ENCODE peak calls at places on chromosome 21, in six cellular contexts. One of them, this sample, is unnamed. For H3K4me1, the result is how much of the 10 kb centered on the place peaks cover.

GRCh38 chr21:39660191-39660590 is 47.5 kb downstream of the B3GALT5 start:
- DNase-seq in naive thymus-derived CD4-positive, alpha-beta T cell: no peak
- DNase-seq in heart left ventricle: peak
- DNase-seq in right cardiac atrium: peak
- DNase-seq in neural progenitor cell: no peak
- DNase-seq in kidney: no peak
- DNase-seq in this sample: no peak

GRCh38 chr21:16075594-16076282 is 346.0 kb downstream of the USP25 start:
- DNase-seq in neural progenitor cell: no peak
- DNase-seq in heart left ventricle: no peak
- DNase-seq in right cardiac atrium: no peak
- DNase-seq in naive thymus-derived CD4-positive, alpha-beta T cell: no peak
- DNase-seq in kidney: no peak
- DNase-seq in this sample: no peak

GRCh38 chr21:39082656-39083376 is 100.4 kb downstream of the PSMG1 start:
- DNase-seq in heart left ventricle: no peak
- DNase-seq in neural progenitor cell: peak
- DNase-seq in kidney: no peak
- DNase-seq in naive thymus-derived CD4-positive, alpha-beta T cell: no peak
- DNase-seq in right cardiac atrium: no peak
- DNase-seq in this sample: peak

GRCh38 chr21:14251336-14251735 is 35.4 kb downstream of the RBM11 start:
- DNase-seq in right cardiac atrium: no peak
- DNase-seq in neural progenitor cell: no peak
- DNase-seq in heart left ventricle: no peak
- DNase-seq in kidney: no peak
- DNase-seq in naive thymus-derived CD4-positive, alpha-beta T cell: no peak
- DNase-seq in this sample: no peak

GRCh38 chr21:14382835-14383595 is at the start of gene HSPA13:
- DNase-seq in right cardiac atrium: peak
- DNase-seq in heart left ventricle: peak
- DNase-seq in naive thymus-derived CD4-positive, alpha-beta T cell: peak
- DNase-seq in neural progenitor cell: peak
- DNase-seq in kidney: peak
- DNase-seq in this sample: peak

GRCh38 chr21:37675202-37675801 is 241.0 kb downstream of the KCNJ6 start:
- DNase-seq in naive thymus-derived CD4-positive, alpha-beta T cell: peak
- DNase-seq in kidney: peak
- DNase-seq in heart left ventricle: peak
- DNase-seq in right cardiac atrium: peak
- DNase-seq in neural progenitor cell: peak
- DNase-seq in this sample: no peak

GRCh38 chr21:22981819-22982218 is 1983.6 kb downstream of the NCAM2 start:
- DNase-seq in neural progenitor cell: no peak
- DNase-seq in heart left ventricle: no peak
- DNase-seq in naive thymus-derived CD4-positive, alpha-beta T cell: no peak
- DNase-seq in right cardiac atrium: no peak
- DNase-seq in kidney: no peak
- DNase-seq in this sample: no peak

GRCh38 chr21:38955495-38955894 is 149.8 kb downstream of the ETS2 start:
- DNase-seq in heart left ventricle: peak
- DNase-seq in right cardiac atrium: peak
- DNase-seq in neural progenitor cell: no peak
- DNase-seq in naive thymus-derived CD4-positive, alpha-beta T cell: no peak
- DNase-seq in kidney: no peak
- DNase-seq in this sample: peak

GRCh38 chr21:39142972-39143371 is 40.3 kb downstream of the PSMG1 start:
- DNase-seq in naive thymus-derived CD4-positive, alpha-beta T cell: no peak
- DNase-seq in kidney: no peak
- DNase-seq in neural progenitor cell: no peak
- DNase-seq in heart left ventricle: no peak
- DNase-seq in right cardiac atrium: no peak
- DNase-seq in this sample: no peak

GRCh38 chr21:15797577-15798363 is 68.0 kb downstream of the USP25 start:
- DNase-seq in right cardiac atrium: no peak
- DNase-seq in kidney: no peak
- DNase-seq in heart left ventricle: no peak
- DNase-seq in neural progenitor cell: peak
- DNase-seq in naive thymus-derived CD4-positive, alpha-beta T cell: no peak
- DNase-seq in this sample: no peak

GRCh38 chr21:37974081-37974480 is 57.8 kb upstream of the KCNJ6 start:
- DNase-seq in right cardiac atrium: no peak
- DNase-seq in neural progenitor cell: no peak
- DNase-seq in heart left ventricle: no peak
- DNase-seq in kidney: no peak
- DNase-seq in naive thymus-derived CD4-positive, alpha-beta T cell: no peak
- DNase-seq in this sample: peak

GRCh38 chr21:42088148-42088547 is 17.0 kb downstream of the UMODL1 start:
- DNase-seq in right cardiac atrium: no peak
- DNase-seq in neural progenitor cell: no peak
- DNase-seq in naive thymus-derived CD4-positive, alpha-beta T cell: no peak
- DNase-seq in kidney: peak
- DNase-seq in heart left ventricle: no peak
- DNase-seq in this sample: no peak

GRCh38 chr21:42089093-42089631 is 18.0 kb downstream of the UMODL1 start:
- DNase-seq in neural progenitor cell: no peak
- DNase-seq in kidney: no peak
- DNase-seq in heart left ventricle: no peak
- DNase-seq in naive thymus-derived CD4-positive, alpha-beta T cell: peak
- DNase-seq in right cardiac atrium: no peak
- DNase-seq in this sample: no peak

GRCh38 chr21:42091899-42092508 is 20.9 kb downstream of the UMODL1 start:
- DNase-seq in kidney: peak
- DNase-seq in right cardiac atrium: no peak
- DNase-seq in heart left ventricle: no peak
- DNase-seq in neural progenitor cell: peak
- DNase-seq in naive thymus-derived CD4-positive, alpha-beta T cell: no peak
- DNase-seq in this sample: no peak

GRCh38 chr21:42088658-42089057 is 17.5 kb downstream of the UMODL1 start:
- DNase-seq in heart left ventricle: no peak
- DNase-seq in neural progenitor cell: no peak
- DNase-seq in kidney: no peak
- DNase-seq in right cardiac atrium: no peak
- DNase-seq in naive thymus-derived CD4-positive, alpha-beta T cell: no peak
- DNase-seq in this sample: no peak

GRCh38 chr21:42089665-42090310 is 18.7 kb downstream of the UMODL1 start:
- DNase-seq in heart left ventricle: no peak
- DNase-seq in right cardiac atrium: no peak
- DNase-seq in kidney: no peak
- DNase-seq in neural progenitor cell: no peak
- DNase-seq in naive thymus-derived CD4-positive, alpha-beta T cell: no peak
- DNase-seq in this sample: no peak
- H3K4me3 ChIP-seq in heart left ventricle: no peak
- H3K4me3 ChIP-seq in right cardiac atrium: no peak
- H3K4me3 ChIP-seq in kidney: no peak
- H3K4me3 ChIP-seq in neural progenitor cell: no peak
- H3K4me3 ChIP-seq in naive thymus-derived CD4-positive, alpha-beta T cell: no peak
- H3K4me3 ChIP-seq in this sample: no peak

DNA sequence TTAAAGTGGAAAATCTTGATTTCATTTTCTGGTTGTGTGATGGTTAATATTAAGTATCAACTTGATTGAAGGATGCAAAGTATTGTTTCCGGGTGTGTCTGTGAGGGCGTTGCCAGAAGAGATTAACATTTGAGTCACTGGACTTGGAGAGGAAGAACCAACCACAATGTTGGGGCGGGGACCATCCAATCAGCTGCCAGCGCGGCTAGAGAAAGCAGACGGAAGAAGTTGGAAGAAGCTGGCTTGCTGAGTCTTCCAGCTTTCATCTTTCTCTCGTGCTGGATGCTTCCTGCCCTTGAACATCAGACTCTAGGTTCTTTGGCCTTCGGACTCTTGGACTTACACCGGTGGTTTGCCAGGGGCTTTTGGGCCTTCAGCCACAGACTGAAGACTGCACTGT is 832.6 kb upstream of the TMPRSS15 start:
- DNase-seq in right cardiac atrium: no peak
- DNase-seq in heart left ventricle: no peak
- DNase-seq in naive thymus-derived CD4-positive, alpha-beta T cell: no peak
- DNase-seq in neural progenitor cell: no peak
- DNase-seq in kidney: peak
- DNase-seq in this sample: no peak
- H3K4me1 ChIP-seq in right cardiac atrium: under half
- H3K4me1 ChIP-seq in heart left ventricle: under half
- H3K4me1 ChIP-seq in naive thymus-derived CD4-positive, alpha-beta T cell: under half
- H3K4me1 ChIP-seq in neural progenitor cell: under half
- H3K4me1 ChIP-seq in kidney: under half
- H3K4me1 ChIP-seq in this sample: under half

GRCh38 chr21:30326390-30326789 is 6.3 kb upstream of the KRTAP26-1 start:
- DNase-seq in neural progenitor cell: no peak
- DNase-seq in naive thymus-derived CD4-positive, alpha-beta T cell: no peak
- DNase-seq in heart left ventricle: no peak
- DNase-seq in kidney: no peak
- DNase-seq in right cardiac atrium: no peak
- DNase-seq in this sample: no peak

GRCh38 chr21:30329203-30329868 is 8.2 kb downstream of the KRTAP27-1 start:
- DNase-seq in naive thymus-derived CD4-positive, alpha-beta T cell: no peak
- DNase-seq in right cardiac atrium: no peak
- DNase-seq in neural progenitor cell: no peak
- DNase-seq in heart left ventricle: no peak
- DNase-seq in kidney: no peak
- DNase-seq in this sample: peak
- H3K4me3 ChIP-seq in naive thymus-derived CD4-positive, alpha-beta T cell: no peak
- H3K4me3 ChIP-seq in right cardiac atrium: no peak
- H3K4me3 ChIP-seq in neural progenitor cell: no peak
- H3K4me3 ChIP-seq in heart left ventricle: no peak
- H3K4me3 ChIP-seq in kidney: no peak
- H3K4me3 ChIP-seq in this sample: no peak

DNA sequence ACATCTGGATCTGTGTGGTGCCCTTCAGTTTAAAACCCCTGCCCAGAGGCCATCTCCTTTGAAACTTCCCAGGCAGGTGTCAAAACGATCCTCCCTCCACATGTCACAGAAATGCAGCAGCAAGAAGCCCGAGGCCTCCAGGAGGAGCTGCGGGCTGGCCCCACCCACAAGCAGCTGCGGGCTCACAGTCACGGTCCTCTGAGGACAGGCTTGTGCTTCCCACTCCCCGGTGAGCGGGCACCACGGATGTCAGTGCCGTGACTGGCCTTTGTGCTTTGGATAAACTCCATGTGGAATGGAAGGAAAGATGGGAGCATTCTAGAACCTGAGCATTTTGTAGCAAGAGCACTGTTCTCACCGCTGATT is 65.8 kb downstream of the SIK1 start:
- DNase-seq in right cardiac atrium: peak
- DNase-seq in kidney: no peak
- DNase-seq in heart left ventricle: peak
- DNase-seq in naive thymus-derived CD4-positive, alpha-beta T cell: peak
- DNase-seq in neural progenitor cell: no peak
- DNase-seq in this sample: peak
- H3K4me1 ChIP-seq in right cardiac atrium: under half
- H3K4me1 ChIP-seq in kidney: under half
- H3K4me1 ChIP-seq in heart left ventricle: under half
- H3K4me1 ChIP-seq in naive thymus-derived CD4-positive, alpha-beta T cell: under half
- H3K4me1 ChIP-seq in neural progenitor cell: under half
- H3K4me1 ChIP-seq in this sample: under half

GRCh38 chr21:31186916-31187315 is 148.6 kb upstream of the KRTAP19-8 start:
- DNase-seq in naive thymus-derived CD4-positive, alpha-beta T cell: peak
- DNase-seq in right cardiac atrium: no peak
- DNase-seq in heart left ventricle: no peak
- DNase-seq in kidney: no peak
- DNase-seq in neural progenitor cell: no peak
- DNase-seq in this sample: no peak
- H3K4me3 ChIP-seq in naive thymus-derived CD4-positive, alpha-beta T cell: peak
- H3K4me3 ChIP-seq in right cardiac atrium: no peak
- H3K4me3 ChIP-seq in heart left ventricle: no peak
- H3K4me3 ChIP-seq in kidney: no peak
- H3K4me3 ChIP-seq in neural progenitor cell: no peak
- H3K4me3 ChIP-seq in this sample: no peak

GRCh38 chr21:45830720-45831366 is 150.7 kb upstream of the COL6A1 start:
- DNase-seq in kidney: peak
- DNase-seq in naive thymus-derived CD4-positive, alpha-beta T cell: no peak
- DNase-seq in neural progenitor cell: no peak
- DNase-seq in right cardiac atrium: no peak
- DNase-seq in heart left ventricle: no peak
- DNase-seq in this sample: no peak
- H3K4me1 ChIP-seq in kidney: under half
- H3K4me1 ChIP-seq in naive thymus-derived CD4-positive, alpha-beta T cell: under half
- H3K4me1 ChIP-seq in neural progenitor cell: under half
- H3K4me1 ChIP-seq in right cardiac atrium: under half
- H3K4me1 ChIP-seq in heart left ventricle: under half
- H3K4me1 ChIP-seq in this sample: under half

GRCh38 chr21:32463889-32464300 is 51.4 kb downstream of the EVA1C start:
- DNase-seq in kidney: no peak
- DNase-seq in naive thymus-derived CD4-positive, alpha-beta T cell: no peak
- DNase-seq in neural progenitor cell: no peak
- DNase-seq in heart left ventricle: no peak
- DNase-seq in right cardiac atrium: no peak
- DNase-seq in this sample: peak
- H3K4me3 ChIP-seq in kidney: no peak
- H3K4me3 ChIP-seq in naive thymus-derived CD4-positive, alpha-beta T cell: no peak
- H3K4me3 ChIP-seq in neural progenitor cell: no peak
- H3K4me3 ChIP-seq in heart left ventricle: no peak
- H3K4me3 ChIP-seq in right cardiac atrium: no peak
- H3K4me3 ChIP-seq in this sample: no peak

This sample was measured in mammary epithelial cell.